ENCODE peak calls at places on chromosomes 7 and 10, in four cellular contexts. N is SK-N-SH, D is GM12878, J is H1. Z is an unnamed sample.
A peak's percentile ranks its signal among the peaks of the same experiment; 100 is the strongest.

GRCh38 chr10:44300666-44301649 is 83.9 kb downstream of the CXCL12 start:
- DNase-seq in N (peak; percentile 55), D (peak; percentile 79), J (no peak), Z (no peak)

GRCh38 chr10:115628616-115629015 is 535.5 kb downstream of the ATRNL1 start:
- DNase-seq in N (no peak), D (no peak), J (no peak), Z (no peak)

GRCh38 chr7:8982338-8982994 is 549.1 kb downstream of the NXPH1 start:
- DNase-seq in N (no peak), D (no peak), J (no peak), Z (no peak)

GRCh38 chr10:101012525-101013364 is 13.1 kb downstream of the LZTS2 start:
- DNase-seq in N (peak; percentile 91), D (peak; percentile 61), J (peak; percentile 88), Z (peak; percentile 73)

GRCh38 chr7:152081088-152081487 is 55.6 kb downstream of the GALNT11 start:
- DNase-seq in N (no peak), D (no peak), J (no peak), Z (no peak)

GRCh38 chr10:77398986-77399755 is 238.4 kb downstream of the KCNMA1 start:
- DNase-seq in N (no peak), D (no peak), J (no peak), Z (no peak)

GRCh38 chr7:116692599-116693308 is 20.8 kb downstream of the MET start:
- DNase-seq in N (no peak), D (no peak), J (no peak), Z (no peak)

GRCh38 chr7:156895024-156895780 is 2.2 kb upstream of the LMBR1 start:
- DNase-seq in N (no peak), D (no peak), J (no peak), Z (no peak)

GRCh38 chr7:80087051-80087767 is 47.4 kb upstream of the GNAI1 start:
- DNase-seq in N (no peak), D (no peak), J (no peak), Z (no peak)

GRCh38 chr7:50264908-50265307 is 39.6 kb upstream of the IKZF1 start:
- DNase-seq in N (no peak), D (no peak), J (no peak), Z (no peak)
- TF ChIP-seq TAF1 in N (no peak), D (no peak), J (no peak), Z (no peak)

GRCh38 chr7:130353196-130353595 is 8.6 kb downstream of the CPA5 start:
- DNase-seq in N (peak; percentile 17), D (no peak), J (no peak), Z (no peak)
- TF ChIP-seq TAF1 in N (no peak), D (no peak), J (no peak), Z (no peak)

GRCh38 chr10:132465889-132466519 is 69.0 kb downstream of the PWWP2B start:
- DNase-seq in N (no peak), D (no peak), J (no peak), Z (no peak)

GRCh38 chr10:132466520-132467463 is 69.8 kb downstream of the PWWP2B start:
- DNase-seq in N (no peak), D (no peak), J (no peak), Z (no peak)

GRCh38 chr10:132468651-132469050 is 68.9 kb upstream of the INPP5A start:
- DNase-seq in N (no peak), D (no peak), J (peak; percentile 52), Z (no peak)

GRCh38 chr10:132468201-132468600 is 69.4 kb upstream of the INPP5A start:
- DNase-seq in N (no peak), D (no peak), J (no peak), Z (no peak)

GRCh38 chr10:132467464-132468149 is 70.0 kb upstream of the INPP5A start:
- DNase-seq in N (no peak), D (no peak), J (peak; percentile 75), Z (no peak)
- TF ChIP-seq TAF1 in N (no peak), D (no peak), J (no peak), Z (no peak)

DNA sequence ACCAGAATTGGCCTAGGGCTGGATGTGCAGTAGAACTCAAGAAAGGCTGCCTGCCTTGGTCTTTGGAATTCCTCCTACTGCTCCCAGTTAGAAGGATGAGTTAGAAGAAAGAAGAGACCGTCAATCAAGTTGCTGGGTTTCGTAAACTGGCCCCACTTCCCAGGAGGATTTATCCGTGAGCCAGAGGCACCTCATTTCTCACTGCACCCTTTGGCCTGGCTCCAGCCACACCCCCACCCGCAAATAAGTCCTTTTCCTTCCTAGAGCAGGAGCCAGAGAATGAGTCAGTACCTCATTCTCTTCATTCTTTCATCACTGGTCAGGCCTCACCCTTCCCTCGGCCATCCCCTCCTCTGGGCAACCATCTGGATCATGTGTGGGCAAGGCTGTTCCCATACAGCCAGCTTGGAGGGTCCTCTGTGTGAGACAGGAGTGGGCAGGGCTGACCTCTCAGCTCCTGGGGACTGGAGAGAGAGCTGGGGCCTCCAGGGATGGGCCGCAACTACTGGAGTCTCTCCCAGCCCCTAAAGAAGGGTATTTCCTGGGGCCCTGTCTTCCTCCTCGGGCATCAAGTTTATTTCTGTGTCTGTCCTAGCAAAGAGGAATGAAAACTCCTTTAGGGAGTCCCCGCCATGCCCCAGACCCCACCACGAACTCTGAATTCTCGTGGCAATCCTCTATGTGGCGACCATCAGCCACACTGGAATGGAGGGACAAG is 87.2 kb upstream of the DUSP5 start:
- DNase-seq in N (no peak), D (no peak), J (no peak), Z (no peak)
- TF ChIP-seq TAF1 in N (no peak), D (no peak), J (no peak), Z (no peak)

DNA sequence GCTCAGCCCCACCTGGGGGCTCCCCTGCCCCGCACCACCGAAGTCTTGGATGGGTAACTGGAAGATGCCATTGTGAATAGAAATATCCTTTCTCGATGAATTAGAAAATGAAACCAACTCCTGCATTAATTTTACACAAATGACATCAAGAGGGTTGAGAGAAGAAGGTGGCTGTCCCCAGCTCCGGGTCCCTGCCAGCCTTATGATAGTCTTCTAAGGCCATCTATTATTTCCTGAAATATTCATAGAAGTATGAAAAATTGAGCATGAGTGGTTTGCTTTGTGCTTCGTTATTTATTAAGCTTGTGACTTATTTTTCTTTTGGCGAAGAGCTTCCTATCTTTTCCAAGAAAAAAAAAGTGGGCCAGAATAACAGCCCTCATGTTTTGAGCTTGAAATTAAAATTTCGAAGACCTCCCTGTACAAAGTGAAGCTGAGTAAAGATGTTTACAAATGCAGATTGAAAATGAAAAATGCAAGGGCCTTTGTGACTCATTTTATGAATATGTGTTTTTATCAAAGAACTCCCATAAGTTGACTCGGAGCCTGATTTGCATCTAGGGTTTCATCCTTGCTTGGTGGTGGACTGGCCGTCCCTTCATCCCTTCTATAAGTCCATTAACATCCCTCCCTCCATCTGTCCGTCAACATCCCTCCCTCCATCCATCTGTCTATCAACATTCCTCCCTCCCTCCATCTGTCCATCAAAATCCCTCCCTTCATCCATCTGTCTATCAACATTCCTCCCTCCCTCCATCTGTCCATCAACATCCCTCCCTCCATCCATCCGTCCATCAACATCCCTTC is 20.5 kb upstream of the CFAP46 start:
- DNase-seq in N (no peak), D (no peak), J (no peak), Z (no peak)
- TF ChIP-seq TAF1 in N (no peak), D (no peak), J (no peak), Z (no peak)

GRCh38 chr10:12387561-12388210 is 38.3 kb downstream of the CAMK1D start:
- DNase-seq in N (no peak), D (no peak), J (no peak), Z (no peak)
- TF ChIP-seq TAF1 in N (no peak), D (no peak), J (no peak), Z (no peak)

DNA sequence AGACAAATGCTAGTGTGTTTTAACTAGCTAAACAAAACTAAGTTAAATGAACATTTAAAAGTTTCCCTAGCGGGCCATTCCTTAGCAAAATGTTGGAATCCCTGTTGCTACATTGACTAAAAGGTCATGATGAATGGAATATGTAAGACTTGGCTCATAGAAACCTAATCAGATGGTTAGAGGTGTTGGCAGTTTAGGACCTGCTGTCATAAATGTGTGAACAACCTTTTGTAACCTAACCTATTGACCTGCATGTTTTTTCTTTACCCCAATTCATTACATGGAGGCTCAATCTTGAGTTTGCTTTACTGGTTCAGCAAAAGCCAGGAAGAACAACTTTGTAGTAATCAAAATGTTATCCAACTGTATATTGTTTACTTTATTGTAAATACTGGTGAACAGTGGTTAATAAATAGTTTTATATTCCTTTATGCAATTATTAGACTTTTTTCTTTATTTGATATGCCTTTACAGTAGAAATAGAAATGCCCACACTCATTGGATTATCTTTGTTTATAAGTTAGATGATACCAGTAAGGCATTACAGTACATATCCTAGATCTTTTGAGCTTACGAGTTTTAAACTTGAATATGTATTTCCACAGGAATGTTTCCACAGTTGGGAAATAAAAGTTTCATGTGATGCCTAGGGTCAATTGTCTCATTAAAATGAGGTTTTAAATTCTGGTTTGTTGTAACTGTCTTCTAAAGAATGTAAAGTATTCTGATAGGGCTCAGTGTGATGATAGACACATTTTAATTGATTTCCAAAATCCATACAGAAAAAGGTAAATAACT is 11.6 kb downstream of the CBX3 start:
- DNase-seq in N (no peak), D (no peak), J (no peak), Z (no peak)
- TF ChIP-seq TAF1 in N (no peak), D (no peak), J (no peak), Z (no peak)

Z was measured in GM12892.